ENCODE peak calls at places on chromosomes 13 and 19, in five cellular contexts. J is COR-L47; O is SW480; K is CD4-positive, alpha-beta T cell; W is T-helper 17 cell. T is an unnamed sample.

GRCh38 chr19:49014870-49015255 is 2.0 kb downstream of the LHB start:
- DNase-seq in O (no peak), J (no peak), W (no peak), K (no peak), T (no peak)

GRCh38 chr13:27012482-27013197 is 159.0 kb downstream of the USP12 start:
- DNase-seq in K (no peak), O (no peak), J (no peak), W (no peak), T (no peak)

GRCh38 chr19:13784731-13785452 is 10.4 kb upstream of the ZSWIM4 start:
- DNase-seq in W (peak), O (no peak), J (peak), K (peak), T (no peak)

GRCh38 chr13:40664100-40665060 is 2.1 kb downstream of the FOXO1 start:
- DNase-seq in K (peak), J (no peak), O (peak), W (peak), T (no peak)

GRCh38 chr13:25839356-25839755 is 212.5 kb downstream of the SHISA2 start:
- DNase-seq in K (no peak), O (no peak), W (no peak), J (no peak), T (no peak)

GRCh38 chr13:25840261-25840660 is 211.6 kb downstream of the SHISA2 start:
- DNase-seq in J (no peak), W (no peak), K (no peak), O (no peak), T (no peak)

GRCh38 chr19:1449467-1450442 is at the start of gene APC2:
- DNase-seq in W (no peak), K (no peak), O (no peak), J (peak), T (no peak)

GRCh38 chr19:18590273-18591272 is 2.0 kb downstream of the REX1BD start:
- DNase-seq in J (no peak), K (no peak), O (no peak), W (no peak), T (peak)

GRCh38 chr19:34228347-34228746 is 26.0 kb upstream of the GARRE1 start:
- DNase-seq in O (no peak), W (no peak), J (no peak), K (no peak), T (no peak)

GRCh38 chr19:17511724-17512573 is 500 bp downstream of the PGLS start:
- DNase-seq in W (peak), K (peak), O (peak), J (peak), T (peak)

GRCh38 chr13:92158335-92158734 is 759.9 kb downstream of the GPC5 start:
- DNase-seq in O (no peak), J (no peak), K (no peak), W (no peak), T (no peak)

GRCh38 chr13:34156841-34157365 is 339.0 kb downstream of the RFC3 start:
- DNase-seq in J (peak), W (no peak), O (peak), K (no peak), T (peak)

GRCh38 chr13:40518481-40518882 is 148.0 kb downstream of the FOXO1 start:
- DNase-seq in K (no peak), J (no peak), O (no peak), W (no peak), T (no peak)

GRCh38 chr19:19562665-19563347 is 24.7 kb downstream of the CILP2 start:
- DNase-seq in J (no peak), W (no peak), O (no peak), K (peak), T (no peak)